ENCODE peak calls at places on chromosomes 5 and 9, in five cellular contexts. F is fibroblast of villous mesenchyme; D is naive thymus-derived CD8-positive, alpha-beta T cell; M is stimulated activated CD8-positive, alpha-beta memory T cell treated with anti-CD3 and anti-CD28 coated beads, Interleukin-4, amount 100 ng/mL, for 48 hours; V is HFFc6. Z is an unnamed sample.

GRCh38 chr5:124583469-124584350 is 162.7 kb downstream of the ZNF608 start:
- DNase-seq in F (peak; percentile 68), D (peak; percentile 2), M (peak; percentile 32), V (peak; percentile 68), Z (peak; percentile 21)

GRCh38 chr5:56279979-56280378 is 46.8 kb upstream of the ANKRD55 start:
- DNase-seq in F (no peak), D (no peak), M (no peak), V (peak; percentile 55), Z (no peak)

GRCh38 chr5:180799194-180799593 is 3.4 kb downstream of the MGAT1 start:
- DNase-seq in F (no peak), D (no peak), M (no peak), V (no peak), Z (peak; percentile 74)

GRCh38 chr5:50740832-50741231 is 74.4 kb downstream of the PARP8 start:
- DNase-seq in F (no peak), D (no peak), M (no peak), V (no peak), Z (no peak)

GRCh38 chr5:131068893-131069643 is 96.0 kb downstream of the HINT1 start:
- DNase-seq in F (no peak), D (peak; percentile 50), M (peak; percentile 48), V (no peak), Z (no peak)

GRCh38 chr9:77575785-77576184 is 72.3 kb downstream of the GNA14 start:
- DNase-seq in F (peak; percentile 30), D (no peak), M (peak; percentile 25), V (no peak), Z (no peak)

GRCh38 chr9:120464176-120464575 is 115.8 kb downstream of the CDK5RAP2 start:
- DNase-seq in F (no peak), D (no peak), M (no peak), V (no peak), Z (no peak)

GRCh38 chr9:77003366-77003765 is 16.1 kb upstream of the FOXB2 start:
- DNase-seq in F (no peak), D (no peak), M (no peak), V (no peak), Z (no peak)

GRCh38 chr5:172820046-172820767 is 13.8 kb upstream of the ERGIC1 start:
- DNase-seq in F (peak; percentile 80), D (no peak), M (peak; percentile 70), V (no peak), Z (peak; percentile 30)

GRCh38 chr5:138216799-138217198 is 3.7 kb upstream of the CDC23 start:
- DNase-seq in F (no peak), D (no peak), M (no peak), V (no peak), Z (no peak)

Z was measured in trophoblast cell.